ENCODE peak calls at places on chromosomes 3 and 15, in four cellular contexts. P is left ventricle myocardium inferior, A is cardiac muscle cell, J is endothelial cell of umbilical vein. D is an unnamed sample.

GRCh38 chr3:31968927-31969418 is 12.1 kb downstream of the OSBPL10 start:
- DNase-seq in A (no peak), J (peak), P (no peak), D (no peak)

GRCh38 chr3:98246142-98246541 is 17.9 kb upstream of the OR5H6 start:
- DNase-seq in A (no peak), J (no peak), P (no peak), D (no peak)

GRCh38 chr3:40617084-40617483 is 92.3 kb downstream of the ZNF621 start:
- DNase-seq in A (no peak), J (no peak), P (no peak), D (no peak)

GRCh38 chr15:40470423-40471104 is at the start of gene CHST14:
- DNase-seq in J (peak), A (peak), P (peak), D (peak)

GRCh38 chr3:150348500-150348899 is 59.6 kb upstream of the TSC22D2 start:
- DNase-seq in P (no peak), J (peak), A (peak), D (no peak)

GRCh38 chr3:356947-357346 is 160.4 kb downstream of the CHL1 start:
- DNase-seq in P (peak), A (no peak), J (no peak), D (peak)

GRCh38 chr15:99365232-99365631 is 114.0 kb downstream of the LRRC28 start:
- DNase-seq in A (no peak), P (no peak), J (peak), D (no peak)

GRCh38 chr15:44780608-44781007 is 44.3 kb downstream of the TRIM69 start:
- DNase-seq in A (no peak), J (no peak), P (no peak), D (no peak)

GRCh38 chr3:183283886-183284285 is 30.8 kb downstream of the B3GNT5 start:
- DNase-seq in A (no peak), J (no peak), P (no peak), D (no peak)

GRCh38 chr3:17091895-17092294 is 207.1 kb downstream of the PLCL2 start:
- DNase-seq in A (no peak), P (no peak), J (no peak), D (no peak)

GRCh38 chr15:81492303-81492702 is 118.3 kb upstream of the TMC3 start:
- DNase-seq in J (peak), P (peak), A (no peak), D (no peak)

GRCh38 chr15:49918106-49918505 is 200.9 kb downstream of the ATP8B4 start:
- DNase-seq in P (no peak), J (peak), A (no peak), D (no peak)

GRCh38 chr3:39096775-39097174 is 10.7 kb downstream of the GORASP1 start:
- DNase-seq in J (no peak), P (no peak), A (no peak), D (no peak)

GRCh38 chr15:44535509-44536297 is 1.2 kb upstream of the EIF3J start:
- DNase-seq in P (no peak), J (no peak), A (peak), D (no peak)

GRCh38 chr3:186959029-186959624 is 28.8 kb downstream of the ST6GAL1 start:
- DNase-seq in J (no peak), P (no peak), A (no peak), D (no peak)

GRCh38 chr3:17761563-17761962 is 19.1 kb upstream of the TBC1D5 start:
- DNase-seq in A (no peak), J (no peak), P (no peak), D (no peak)

GRCh38 chr3:55984631-55985030 is 483.6 kb downstream of the ERC2 start:
- DNase-seq in A (no peak), J (no peak), P (no peak), D (no peak)

GRCh38 chr3:145727416-145727930 is 433.5 kb downstream of the PLOD2 start:
- DNase-seq in J (no peak), A (no peak), P (no peak), D (no peak)

GRCh38 chr3:8318002-8318649 is 183.5 kb upstream of the LMCD1 start:
- DNase-seq in A (no peak), J (no peak), P (no peak), D (no peak)

GRCh38 chr3:125213946-125214542 is 1.5 kb upstream of the SLC12A8 start:
- DNase-seq in P (no peak), J (no peak), A (no peak), D (no peak)

GRCh38 chr15:46309914-46310313 is 675.1 kb downstream of the SQOR start:
- DNase-seq in J (no peak), A (peak), P (no peak), D (no peak)

GRCh38 chr15:57554063-57554820 is 37.5 kb upstream of the MYZAP start:
- DNase-seq in A (no peak), P (no peak), J (peak), D (no peak)

GRCh38 chr3:41202075-41202833 is 2.9 kb downstream of the CTNNB1 start:
- DNase-seq in A (no peak), P (no peak), J (peak), D (no peak)

GRCh38 chr3:42081814-42082473 is 9.2 kb upstream of the TRAK1 start:
- DNase-seq in J (no peak), P (no peak), A (no peak), D (no peak)

GRCh38 chr15:52078876-52079700 is 33.5 kb downstream of the BCL2L10 start:
- DNase-seq in A (peak), P (peak), J (peak), D (peak)

GRCh38 chr3:139319428-139320402 is 24.1 kb upstream of the MRPS22 start:
- DNase-seq in P (no peak), J (peak), A (peak), D (peak)

GRCh38 chr15:41966414-41966812 is 5.9 kb downstream of the EHD4 start:
- DNase-seq in P (no peak), A (no peak), J (no peak), D (no peak)

GRCh38 chr15:60972866-60973265 is 256.2 kb downstream of the RORA start:
- DNase-seq in J (peak), A (no peak), P (no peak), D (no peak)

GRCh38 chr15:70316059-70316600 is 218.4 kb upstream of the TLE3 start:
- DNase-seq in P (no peak), J (no peak), A (no peak), D (no peak)

GRCh38 chr3:148089171-148089570 is 608.5 kb upstream of the AGTR1 start:
- DNase-seq in P (no peak), J (no peak), A (no peak), D (no peak)

GRCh38 chr15:101500865-101501551 is 11.5 kb upstream of the PCSK6 start:
- DNase-seq in P (no peak), A (no peak), J (no peak), D (no peak)

GRCh38 chr3:13039286-13039896 is 33.8 kb downstream of the IQSEC1 start:
- DNase-seq in A (no peak), P (no peak), J (no peak), D (no peak)

GRCh38 chr15:48435356-48435755 is 104.1 kb downstream of the DUT start:
- DNase-seq in P (no peak), A (no peak), J (no peak), D (no peak)

GRCh38 chr15:44045217-44045616 is 149.9 kb downstream of the FRMD5 start:
- DNase-seq in P (no peak), A (no peak), J (peak), D (no peak)

GRCh38 chr3:185582871-185583270 is 3.2 kb upstream of the SENP2 start:
- DNase-seq in J (no peak), A (no peak), P (no peak), D (no peak)

GRCh38 chr15:77021803-77022381 is 27.0 kb downstream of the PSTPIP1 start:
- DNase-seq in P (no peak), J (no peak), A (no peak), D (peak)

GRCh38 chr15:52651868-52652267 is 27.3 kb downstream of the ATOSA start:
- DNase-seq in P (peak), A (peak), J (peak), D (peak)

GRCh38 chr15:71136159-71137137 is 21.2 kb downstream of the THSD4 start:
- DNase-seq in A (no peak), P (no peak), J (peak), D (no peak)

DNA sequence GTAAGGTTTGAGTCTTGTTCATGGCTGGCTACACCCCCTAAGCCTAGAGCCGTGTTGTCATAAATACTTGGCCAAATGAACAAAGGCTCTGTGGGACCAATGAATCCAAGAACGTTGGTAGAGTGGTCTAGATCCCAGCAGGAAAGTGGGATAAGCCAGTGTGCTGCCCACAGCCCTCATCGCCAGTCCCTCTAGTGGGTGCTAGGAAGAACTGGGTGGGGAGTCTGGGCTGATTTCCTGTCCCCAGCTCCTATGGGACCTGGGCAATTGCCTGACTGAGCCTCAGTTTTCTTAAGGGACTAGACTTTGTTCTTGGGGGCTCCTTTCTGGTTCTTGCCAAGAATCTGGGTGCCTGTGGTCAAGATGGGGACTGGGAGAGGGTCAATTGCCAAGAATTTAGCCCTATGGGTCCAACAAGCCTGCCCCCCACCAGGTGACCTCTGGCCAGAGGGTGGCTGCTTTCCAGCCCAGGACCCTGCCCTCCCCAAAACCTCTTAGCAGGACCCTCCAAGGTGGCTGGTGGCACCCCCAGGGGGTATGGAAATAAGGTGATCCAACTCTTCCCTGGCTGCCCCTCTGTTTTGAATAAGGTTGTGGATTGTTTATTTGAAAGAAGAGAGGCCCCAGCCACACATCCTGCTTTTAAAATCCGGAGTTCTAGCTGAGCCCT is 42.7 kb downstream of the SMAD6 start:
- DNase-seq in A (no peak), P (no peak), J (no peak), D (no peak)
- TF ChIP-seq CTCF in A (no peak), P (no peak), J (no peak), D (no peak)

GRCh38 chr3:132867526-132867925 is 145.3 kb upstream of the NPHP3 start:
- DNase-seq in P (no peak), J (no peak), A (no peak), D (no peak)
- TF ChIP-seq CTCF in P (no peak), J (no peak), A (no peak), D (no peak)

GRCh38 chr3:10085738-10086137 is 22.3 kb downstream of the FANCD2OS start:
- DNase-seq in P (no peak), J (no peak), A (no peak), D (no peak)

GRCh38 chr3:10088256-10088655 is 19.8 kb downstream of the FANCD2OS start:
- DNase-seq in J (no peak), A (no peak), P (no peak), D (no peak)

GRCh38 chr3:10093678-10094077 is 14.4 kb downstream of the FANCD2OS start:
- DNase-seq in J (no peak), A (no peak), P (no peak), D (no peak)

GRCh38 chr3:10090181-10090580 is 17.9 kb downstream of the FANCD2OS start:
- DNase-seq in J (no peak), A (no peak), P (no peak), D (no peak)
- TF ChIP-seq CTCF in J (no peak), A (no peak), P (no peak), D (no peak)

GRCh38 chr3:152941825-152942224 is 106.9 kb downstream of the P2RY1 start:
- DNase-seq in J (no peak), A (no peak), P (no peak), D (peak)

GRCh38 chr3:152938974-152939636 is 104.2 kb downstream of the P2RY1 start:
- DNase-seq in J (no peak), A (no peak), P (no peak), D (no peak)

GRCh38 chr3:152942366-152942765 is 107.4 kb downstream of the P2RY1 start:
- DNase-seq in J (no peak), A (no peak), P (no peak), D (no peak)

GRCh38 chr3:152937234-152937633 is 102.3 kb downstream of the P2RY1 start:
- DNase-seq in A (no peak), P (no peak), J (no peak), D (no peak)
- TF ChIP-seq CTCF in A (peak), P (peak), J (no peak), D (no peak)

DNA sequence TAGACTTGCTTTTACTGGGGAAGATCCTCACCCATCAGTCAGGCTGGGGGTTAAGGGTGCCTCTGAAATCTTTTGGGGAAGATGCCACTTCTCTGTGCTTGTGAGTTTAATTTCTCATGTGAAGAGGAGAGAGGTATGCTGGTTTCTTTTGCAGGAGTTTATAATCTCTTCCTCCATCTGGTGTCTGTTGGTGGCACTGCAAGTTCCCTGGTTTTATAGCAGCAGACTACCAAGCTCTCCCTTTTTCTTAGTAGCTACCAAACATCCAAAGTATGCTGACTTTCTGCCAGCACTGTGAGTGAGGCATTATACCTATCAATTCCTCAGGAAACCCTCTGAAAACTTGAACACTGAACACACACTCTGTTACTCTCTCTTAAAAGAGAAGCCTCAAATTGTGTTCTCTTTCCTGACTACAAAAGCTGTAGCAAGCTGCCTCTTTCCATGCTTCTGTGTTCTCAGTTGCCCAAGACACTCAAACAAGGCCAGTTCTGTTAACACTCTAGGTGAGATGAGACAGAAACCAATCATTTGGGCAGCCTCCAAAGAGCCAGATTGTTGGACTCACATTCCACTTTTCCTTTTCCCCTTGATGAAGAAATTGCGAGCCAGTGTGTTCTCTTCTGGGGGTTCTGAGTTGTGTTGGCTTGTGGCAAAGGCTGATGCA is 299.5 kb downstream of the GAP43 start:
- DNase-seq in J (no peak), P (no peak), A (peak), D (no peak)
- TF ChIP-seq CTCF in J (no peak), P (peak), A (peak), D (no peak)

DNA sequence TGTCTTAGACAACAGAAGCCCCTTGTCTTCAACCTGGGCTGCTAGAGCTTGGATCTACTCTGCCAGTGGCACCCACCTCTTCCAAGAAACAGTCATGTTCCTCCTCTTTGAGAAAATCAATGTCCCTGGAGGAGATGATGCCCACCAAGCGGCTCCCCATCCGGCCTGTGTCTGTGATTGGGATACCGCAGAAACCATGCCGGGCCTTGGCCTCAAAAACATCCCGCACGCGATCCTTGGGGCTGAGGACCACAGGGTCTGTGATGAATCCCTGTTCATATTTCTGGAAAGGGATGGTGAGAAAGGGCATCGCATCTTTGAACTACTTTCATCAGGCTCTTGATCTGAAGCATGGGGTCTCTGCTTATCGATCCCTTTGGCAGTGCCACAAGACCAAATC is 1.6 kb downstream of the IMPDH2 start:
- DNase-seq in P (no peak), J (no peak), A (no peak), D (no peak)
- TF ChIP-seq CTCF in P (no peak), J (no peak), A (no peak), D (no peak)

D was measured in mucosa of descending colon.